ENCODE peak calls at places on chromosomes 7 and 10, in six cellular contexts. F, E, L, T, Z and K are unnamed samples.

GRCh38 chr7:137771679-137772078 is 75.1 kb downstream of the DGKI start:
- DNase-seq in F (no peak), E (no peak), L (no peak), T (no peak), Z (peak; percentile 4), K (no peak)

GRCh38 chr10:4280481-4281206 is 495.6 kb upstream of the KLF6 start:
- DNase-seq in F (no peak), E (no peak), L (peak; percentile 63), T (no peak), Z (no peak), K (peak; percentile 8)

GRCh38 chr7:19369806-19370205 is 224.6 kb upstream of the FERD3L start:
- DNase-seq in F (no peak), E (no peak), L (no peak), T (no peak), Z (no peak), K (no peak)

GRCh38 chr7:91066627-91067026 is 197.6 kb upstream of the FZD1 start:
- DNase-seq in F (no peak), E (no peak), L (no peak), T (no peak), Z (no peak), K (no peak)

GRCh38 chr10:78904196-78904595 is 164.6 kb upstream of the ZMIZ1 start:
- DNase-seq in F (peak; percentile 35), E (no peak), L (no peak), T (no peak), Z (no peak), K (no peak)

GRCh38 chr7:128265906-128266300 is 24.8 kb downstream of the LEP start:
- DNase-seq in F (no peak), E (no peak), L (no peak), T (no peak), Z (no peak), K (no peak)

GRCh38 chr7:132387596-132387995 is 188.7 kb downstream of the PLXNA4 start:
- DNase-seq in F (no peak), E (no peak), L (no peak), T (no peak), Z (no peak), K (no peak)

GRCh38 chr10:2351566-2351965 is 614.2 kb upstream of the ADARB2 start:
- DNase-seq in F (no peak), E (no peak), L (no peak), T (no peak), Z (no peak), K (no peak)

GRCh38 chr10:101686133-101686925 is 8.6 kb downstream of the FBXW4 start:
- DNase-seq in F (no peak), E (no peak), L (no peak), T (no peak), Z (no peak), K (no peak)

GRCh38 chr7:45594780-45595535 is 20.8 kb downstream of the ADCY1 start:
- DNase-seq in F (peak; percentile 22), E (no peak), L (no peak), T (no peak), Z (no peak), K (no peak)

GRCh38 chr10:111175786-111176185 is 99.0 kb downstream of the ADRA2A start:
- DNase-seq in F (no peak), E (no peak), L (no peak), T (no peak), Z (no peak), K (no peak)

GRCh38 chr10:86971146-86971991 is 3.1 kb downstream of the ADIRF start:
- DNase-seq in F (peak; percentile 96), E (no peak), L (no peak), T (peak; percentile 82), Z (peak; percentile 95), K (peak; percentile 66)

GRCh38 chr7:41576176-41576575 is 126.7 kb downstream of the INHBA start:
- DNase-seq in F (no peak), E (no peak), L (no peak), T (no peak), Z (no peak), K (no peak)

GRCh38 chr7:2717293-2717904 is 29.4 kb downstream of the AMZ1 start:
- DNase-seq in F (no peak), E (peak; percentile 78), L (no peak), T (no peak), Z (no peak), K (no peak)

GRCh38 chr10:113028393-113029054 is 78.5 kb downstream of the TCF7L2 start:
- DNase-seq in F (no peak), E (no peak), L (no peak), T (no peak), Z (no peak), K (no peak)

GRCh38 chr10:111475720-111476119 is 398.9 kb downstream of the ADRA2A start:
- DNase-seq in F (no peak), E (no peak), L (no peak), T (no peak), Z (no peak), K (no peak)

GRCh38 chr7:143282124-143282523 is 2.6 kb upstream of the TMEM139 start:
- DNase-seq in F (no peak), E (no peak), L (no peak), T (no peak), Z (no peak), K (no peak)

GRCh38 chr10:79409038-79410035 is 36.1 kb downstream of the ZCCHC24 start:
- DNase-seq in F (peak; percentile 75), E (no peak), L (no peak), T (no peak), Z (no peak), K (no peak)

GRCh38 chr10:59843733-59844132 is 62.6 kb downstream of the CCDC6 start:
- DNase-seq in F (no peak), E (no peak), L (no peak), T (no peak), Z (no peak), K (no peak)

GRCh38 chr7:66303454-66304160 is 98.5 kb downstream of the TPST1 start:
- DNase-seq in F (no peak), E (no peak), L (no peak), T (no peak), Z (no peak), K (no peak)

GRCh38 chr7:63057265-63057664 is 941.4 kb upstream of the ZNF722 start:
- DNase-seq in F (no peak), E (no peak), L (no peak), T (no peak), Z (no peak), K (no peak)

GRCh38 chr7:102234801-102235550 is 51.7 kb upstream of the SH2B2 start:
- DNase-seq in F (no peak), E (no peak), L (no peak), T (no peak), Z (no peak), K (no peak)

GRCh38 chr10:5570007-5570655 is 45.4 kb downstream of the CALML3 start:
- DNase-seq in F (no peak), E (no peak), L (no peak), T (no peak), Z (no peak), K (no peak)

GRCh38 chr7:140541513-140542192 is 62.3 kb upstream of the MKRN1 start:
- DNase-seq in F (peak; percentile 80), E (peak; percentile 63), L (peak; percentile 97), T (no peak), Z (peak; percentile 84), K (peak; percentile 68)